ENCODE peak calls at places on chromosomes 12 and 14, in four cellular contexts. I is transverse colon, H is HCT116, M is SK-N-SH. E is an unnamed sample.

GRCh38 chr12:45232771-45233372 is 17.0 kb downstream of the ANO6 start:
- DNase-seq in I (no peak), H (peak), M (no peak), E (no peak)

GRCh38 chr12:47032644-47033043 is 46.8 kb upstream of the PCED1B start:
- DNase-seq in I (no peak), H (peak), M (peak), E (no peak)

GRCh38 chr12:57456145-57456700 is 1.1 kb downstream of the INHBE start:
- DNase-seq in I (no peak), H (no peak), M (no peak), E (no peak)

GRCh38 chr14:74478996-74479635 is 14.0 kb downstream of the NPC2 start:
- DNase-seq in I (no peak), H (no peak), M (peak), E (no peak)

GRCh38 chr12:85803231-85803630 is 33.0 kb downstream of the RASSF9 start:
- DNase-seq in I (no peak), H (no peak), M (no peak), E (no peak)

GRCh38 chr12:25249951-25250738 is 584 bp downstream of the KRAS start:
- DNase-seq in I (peak), H (no peak), M (peak), E (no peak)

GRCh38 chr12:26630546-26631027 is 202.4 kb downstream of the ITPR2 start:
- DNase-seq in I (no peak), H (no peak), M (no peak), E (no peak)

GRCh38 chr14:51562816-51563215 is 88.9 kb upstream of the FRMD6 start:
- DNase-seq in I (no peak), H (no peak), M (no peak), E (no peak)

GRCh38 chr14:52974406-52974805 is 23.6 kb upstream of the FERMT2 start:
- DNase-seq in I (no peak), H (no peak), M (no peak), E (no peak)

GRCh38 chr14:54102051-54102456 is 145.4 kb upstream of the BMP4 start:
- DNase-seq in I (no peak), H (no peak), M (no peak), E (no peak)

GRCh38 chr14:101231828-101232227 is 328.3 kb upstream of the RTL1 start:
- DNase-seq in I (no peak), H (no peak), M (no peak), E (no peak)

GRCh38 chr12:5441497-5442236 is 9.8 kb downstream of the NTF3 start:
- DNase-seq in I (no peak), H (no peak), M (no peak), E (no peak)

GRCh38 chr12:6608592-6609311 is 1.6 kb upstream of the CHD4 start:
- DNase-seq in I (no peak), H (no peak), M (no peak), E (no peak)

GRCh38 chr14:69004731-69005431 is 25.8 kb upstream of the ACTN1 start:
- DNase-seq in I (no peak), H (no peak), M (no peak), E (no peak)

GRCh38 chr14:96587823-96588385 is 85.7 kb downstream of the PAPOLA start:
- DNase-seq in I (no peak), H (no peak), M (no peak), E (peak)

GRCh38 chr14:92729632-92730358 is 18.6 kb downstream of the LGMN start:
- DNase-seq in I (no peak), H (no peak), M (no peak), E (no peak)
- H3K4me3 ChIP-seq in I (no peak), H (no peak), M (no peak), E (no peak)

DNA sequence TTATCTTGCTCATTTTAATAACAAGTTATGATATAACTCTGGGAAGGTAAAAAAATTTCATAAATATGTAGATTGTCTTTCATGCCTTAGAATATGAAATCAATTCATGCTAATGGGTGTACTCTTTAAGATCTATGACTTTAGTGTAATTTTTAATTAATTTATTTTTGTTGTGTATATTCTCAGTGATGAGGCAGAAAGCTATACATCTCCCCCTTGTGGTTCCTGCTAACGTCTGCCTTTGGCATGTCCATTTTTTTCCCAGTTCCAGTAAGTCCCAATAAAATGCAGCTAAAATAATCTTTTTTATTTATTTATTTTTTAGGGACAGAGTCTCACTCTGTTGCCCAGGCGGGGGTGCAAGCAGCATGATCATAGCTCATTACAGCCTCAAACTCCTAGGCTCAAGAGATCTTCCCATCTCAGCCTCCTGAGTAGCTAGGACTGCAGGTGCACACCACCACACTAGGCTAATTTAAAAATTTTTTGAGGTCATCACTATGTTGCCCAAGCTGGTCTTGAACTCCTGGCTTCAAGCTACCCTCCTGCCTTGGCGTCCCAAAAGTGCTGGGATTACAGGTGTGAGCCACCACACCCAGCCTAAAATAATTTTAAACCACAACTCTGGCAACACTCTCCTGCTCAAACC is 3.3 kb upstream of the CHURC1 start:
- DNase-seq in I (no peak), H (peak), M (peak), E (no peak)
- TF ChIP-seq CTCF in I (peak), H (peak), M (peak), E (no peak)

DNA sequence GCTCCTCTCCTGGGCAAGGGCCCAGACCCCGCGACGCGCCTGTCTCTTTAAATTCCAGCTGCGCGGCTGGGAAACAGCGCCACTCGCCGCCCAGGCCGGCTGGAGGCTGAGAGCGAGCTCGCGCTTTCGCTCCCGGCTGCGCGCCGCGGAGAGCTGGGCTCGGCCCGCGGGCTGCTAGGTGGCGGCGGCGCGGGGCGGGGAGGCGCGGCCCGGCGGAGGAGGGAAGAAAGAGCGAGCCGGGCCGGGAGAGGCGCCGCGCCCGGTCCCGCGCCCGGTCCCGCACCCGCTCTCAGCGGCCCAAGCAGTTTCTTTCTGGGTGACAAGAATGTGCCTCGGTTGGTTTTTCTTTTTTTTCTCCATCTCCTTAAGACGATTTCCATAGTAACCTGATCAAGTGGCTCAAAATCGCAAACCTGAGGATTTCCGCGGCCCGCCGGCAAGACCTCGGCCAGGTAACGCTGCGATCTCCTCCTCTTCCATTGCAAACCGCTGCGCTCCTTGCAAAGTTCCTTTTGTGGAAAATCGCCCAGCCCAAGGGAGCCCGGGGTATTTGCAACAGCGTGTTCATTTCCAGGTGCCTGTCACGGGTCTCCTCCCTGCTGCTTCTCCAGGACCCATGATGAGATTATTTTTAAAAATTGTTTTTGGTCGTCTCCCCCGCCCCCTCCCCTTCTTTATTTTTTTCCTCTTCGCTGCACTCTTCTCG is 259.5 kb upstream of the E2F7 start:
- DNase-seq in I (peak), H (peak), M (peak), E (no peak)
- TF ChIP-seq POLR2AphosphoS5 in I (no peak), H (no peak), M (no peak), E (no peak)

DNA sequence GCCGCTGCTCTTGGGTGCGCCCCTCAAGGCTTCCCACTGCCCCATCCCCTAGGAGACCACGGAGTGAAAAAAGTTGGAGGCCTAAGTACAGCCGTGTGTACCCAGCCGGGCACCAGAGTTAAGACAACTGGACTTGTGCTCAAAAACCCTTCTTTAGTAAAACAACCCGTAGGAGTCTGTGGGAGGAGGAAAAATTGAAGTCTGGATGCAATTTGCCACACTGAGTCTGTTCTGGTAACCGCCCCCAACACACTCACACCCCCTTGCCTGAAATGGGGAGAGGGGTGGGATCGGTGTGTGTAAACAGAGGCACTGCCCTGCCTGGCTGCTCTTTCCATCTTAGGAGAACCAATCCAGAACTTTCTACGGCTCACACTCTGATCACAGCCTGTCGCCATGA is 41.7 kb downstream of the DPF3 start:
- DNase-seq in I (no peak), H (no peak), M (no peak), E (no peak)
- H3K4me3 ChIP-seq in I (no peak), H (no peak), M (no peak), E (no peak)

DNA sequence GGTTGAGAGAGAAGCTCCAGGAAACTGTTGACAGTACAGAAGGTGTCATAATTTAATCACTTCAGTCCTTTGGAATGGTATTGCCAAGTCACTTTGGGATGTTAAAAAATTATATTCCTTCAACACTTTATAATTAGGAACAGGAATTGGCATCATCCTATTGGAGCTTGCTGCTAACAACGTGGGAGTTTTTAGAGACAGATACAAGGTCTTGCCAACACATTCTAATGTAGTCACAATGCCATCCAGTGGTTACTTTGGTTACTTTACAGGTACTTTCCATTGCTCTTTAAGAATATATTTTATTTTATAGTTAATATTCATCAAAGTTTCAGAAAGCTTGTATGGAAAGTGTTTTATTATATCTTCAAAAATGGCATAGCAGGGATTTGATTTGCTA is 310.1 kb downstream of the SYT1 start:
- DNase-seq in I (no peak), H (peak), M (no peak), E (no peak)
- TF ChIP-seq CTCF in I (peak), H (peak), M (peak), E (no peak)

GRCh38 chr12:97194551-97194950 is 268.1 kb upstream of the RMST start:
- DNase-seq in I (no peak), H (no peak), M (no peak), E (no peak)
- TF ChIP-seq POLR2AphosphoS5 in I (no peak), H (no peak), M (no peak), E (no peak)

DNA sequence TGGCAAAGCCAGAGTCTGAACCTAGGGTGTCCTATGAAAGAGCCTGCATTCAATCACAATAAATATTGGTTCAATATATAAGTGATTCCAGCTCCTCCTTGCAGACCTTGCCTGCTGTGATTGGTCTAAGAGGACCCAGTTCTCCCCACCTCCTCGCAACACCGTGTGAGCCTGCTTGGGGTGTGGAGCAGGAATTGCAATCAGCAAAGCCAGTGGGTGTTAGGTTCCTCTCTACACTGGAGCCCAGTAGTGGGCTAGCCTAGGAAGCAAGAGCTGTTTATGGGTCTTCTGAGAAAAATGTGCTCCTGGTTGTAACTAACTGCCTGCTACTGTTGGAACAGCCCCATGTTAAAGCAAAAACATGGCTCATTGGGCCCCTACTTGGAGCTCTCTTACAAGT is 3.5 kb upstream of the SELPLG start:
- DNase-seq in I (no peak), H (no peak), M (no peak), E (no peak)
- H3K4me3 ChIP-seq in I (no peak), H (no peak), M (no peak), E (no peak)

GRCh38 chr12:54495327-54495726 is 2.2 kb upstream of the NCKAP1L start:
- DNase-seq in I (no peak), H (no peak), M (no peak), E (no peak)
- TF ChIP-seq CTCF in I (no peak), H (no peak), M (no peak), E (no peak)

GRCh38 chr14:59344711-59345455 is 120.3 kb downstream of the GPR135 start:
- DNase-seq in I (no peak), H (no peak), M (no peak), E (no peak)
- TF ChIP-seq POLR2AphosphoS5 in I (peak), H (no peak), M (no peak), E (no peak)

E was measured in vagina.